ENCODE peak calls at places on chromosomes 12 and 14, in ten cellular contexts. J is left lung; W is LoVo; D is AG04450; A is neuronal stem cell; G is activated naive CD4-positive, alpha-beta T cell treated with anti-CD3 and anti-CD28 coated beads, Interleukin-2, amount 10 ng/mL, durations not matched to agents 7 days and 5 days; C is fibroblast of pulmonary artery; Z is SK-N-MC; H is iPS DF 6.9; P is BE2C. M is an unnamed sample.

GRCh38 chr12:109760031-109760929 is 46.7 kb downstream of the FAM222A start:
- DNase-seq in W (no peak), P (peak; percentile 28), Z (no peak), G (peak; percentile 16), A (no peak), H (no peak), J (peak; percentile 76), D (no peak), C (no peak), M (no peak)

GRCh38 chr14:22614240-22614799 is 16.2 kb downstream of the ABHD4 start:
- DNase-seq in G (no peak), C (peak; percentile 91), W (peak; percentile 95), D (peak; percentile 84), Z (peak; percentile 76), J (no peak), H (no peak), A (no peak), P (no peak), M (no peak)

GRCh38 chr14:91255026-91255695 is 10.7 kb upstream of the GPR68 start:
- DNase-seq in H (no peak), W (no peak), J (no peak), Z (no peak), G (no peak), D (no peak), C (no peak), P (no peak), A (no peak), M (no peak)

GRCh38 chr14:46215801-46216200 is 435.8 kb downstream of the RPL10L start:
- DNase-seq in C (no peak), P (peak; percentile 29), W (no peak), D (no peak), J (no peak), A (no peak), G (no peak), Z (no peak), H (no peak), M (no peak)

GRCh38 chr12:19070341-19070740 is 59.2 kb upstream of the PLEKHA5 start:
- DNase-seq in J (no peak), A (no peak), G (no peak), C (no peak), P (no peak), Z (no peak), D (no peak), H (no peak), W (no peak), M (no peak)

GRCh38 chr14:36664322-36665193 is 2.9 kb downstream of the PAX9 start:
- DNase-seq in A (no peak), G (no peak), C (no peak), Z (no peak), P (no peak), W (no peak), H (no peak), D (no peak), J (no peak), M (no peak)

GRCh38 chr12:65986047-65986446 is 144.5 kb downstream of the LLPH start:
- DNase-seq in P (no peak), W (no peak), A (no peak), H (no peak), Z (no peak), D (no peak), G (no peak), J (no peak), C (peak; percentile 38), M (no peak)

GRCh38 chr12:127809236-127809635 is 457.7 kb upstream of the TMEM132C start:
- DNase-seq in A (no peak), W (peak; percentile 17), Z (peak; percentile 76), C (peak; percentile 54), P (no peak), H (no peak), D (no peak), J (no peak), G (no peak), M (no peak)

GRCh38 chr12:4787965-4788364 is 67.8 kb downstream of the GALNT8 start:
- DNase-seq in Z (no peak), P (no peak), J (no peak), D (no peak), H (no peak), W (no peak), A (no peak), G (no peak), C (no peak), M (no peak)

GRCh38 chr12:53652366-53652765 is 23.5 kb downstream of the ATP5MC2 start:
- DNase-seq in H (no peak), Z (no peak), A (no peak), C (peak; percentile 20), J (no peak), G (no peak), P (no peak), W (no peak), D (no peak), M (no peak)

GRCh38 chr12:57149309-57149900 is 2.0 kb upstream of the LRP1-AS start:
- DNase-seq in P (no peak), A (no peak), W (no peak), D (no peak), C (peak; percentile 95), G (no peak), J (no peak), H (no peak), Z (no peak), M (peak; percentile 86)

GRCh38 chr12:7219599-7220243 is 30.2 kb downstream of the PEX5 start:
- DNase-seq in Z (peak; percentile 50), W (peak; percentile 82), A (peak; percentile 78), P (peak; percentile 76), C (peak; percentile 84), G (peak; percentile 82), D (peak; percentile 33), J (no peak), H (peak; percentile 47), M (peak; percentile 69)

GRCh38 chr12:118603610-118604361 is 227.4 kb downstream of the SUDS3 start:
- DNase-seq in P (no peak), W (no peak), A (no peak), D (no peak), C (no peak), H (no peak), G (no peak), J (no peak), Z (no peak), M (no peak)

GRCh38 chr12:84355561-84355960 is 557.0 kb downstream of the SLC6A15 start:
- DNase-seq in C (no peak), J (no peak), W (no peak), D (no peak), P (no peak), H (no peak), A (no peak), G (no peak), Z (no peak), M (no peak)

GRCh38 chr12:98456583-98457573 is 58.5 kb upstream of the TMPO start:
- DNase-seq in H (peak; percentile 20), A (peak; percentile 39), W (no peak), G (peak; percentile 25), C (peak; percentile 52), Z (no peak), D (no peak), J (peak; percentile 88), P (peak; percentile 59), M (peak; percentile 80)

GRCh38 chr12:50221228-50222008 is 54.2 kb upstream of the CERS5 start:
- DNase-seq in D (peak; percentile 86), A (peak; percentile 21), H (no peak), C (peak; percentile 90), G (no peak), P (peak; percentile 63), J (no peak), Z (peak; percentile 98), W (no peak), M (no peak)

GRCh38 chr12:97283297-97283696 is 179.3 kb upstream of the RMST start:
- DNase-seq in W (no peak), P (peak; percentile 21), Z (no peak), D (no peak), A (no peak), C (no peak), H (no peak), J (no peak), G (peak; percentile 23), M (no peak)

GRCh38 chr12:53105256-53105655 is 2.0 kb downstream of the SOAT2 start:
- DNase-seq in C (no peak), D (no peak), G (no peak), H (no peak), Z (no peak), J (no peak), W (no peak), P (no peak), A (no peak), M (no peak)

GRCh38 chr14:50410921-50411320 is 14.2 kb upstream of the CDKL1 start:
- DNase-seq in A (no peak), D (no peak), C (peak; percentile 71), W (peak; percentile 29), P (no peak), G (no peak), Z (no peak), H (no peak), J (no peak), M (no peak)

GRCh38 chr12:108119126-108119973 is 9.7 kb upstream of the WSCD2 start:
- DNase-seq in J (no peak), Z (no peak), G (no peak), A (no peak), D (no peak), W (peak; percentile 12), H (no peak), C (no peak), P (no peak), M (no peak)

GRCh38 chr14:50823051-50823762 is 7.8 kb downstream of the NIN start:
- DNase-seq in J (no peak), G (no peak), H (no peak), C (no peak), W (no peak), A (no peak), D (no peak), Z (no peak), P (no peak), M (no peak)

GRCh38 chr14:91303091-91303923 is 58.8 kb upstream of the GPR68 start:
- DNase-seq in D (no peak), H (peak; percentile 90), W (no peak), J (no peak), Z (no peak), G (peak; percentile 74), A (peak; percentile 93), P (peak; percentile 94), C (peak; percentile 41), M (no peak)

GRCh38 chr12:96248532-96248931 is 54.4 kb downstream of the ELK3 start:
- DNase-seq in Z (no peak), W (no peak), P (peak; percentile 69), D (no peak), G (no peak), H (no peak), C (no peak), J (no peak), A (no peak), M (no peak)

GRCh38 chr14:33897878-33898535 is 52.9 kb downstream of the EGLN3 start:
- DNase-seq in J (no peak), D (no peak), H (no peak), C (no peak), A (no peak), P (no peak), Z (no peak), W (no peak), G (no peak), M (no peak)

GRCh38 chr12:7019043-7019569 is 830 bp upstream of the LPCAT3 start:
- DNase-seq in Z (no peak), J (no peak), P (no peak), G (no peak), A (no peak), D (no peak), H (no peak), C (no peak), W (peak; percentile 13), M (no peak)

GRCh38 chr12:129190827-129191226 is 337.5 kb downstream of the GLT1D1 start:
- DNase-seq in C (no peak), G (no peak), Z (no peak), J (no peak), D (no peak), H (no peak), P (no peak), W (no peak), A (no peak), M (no peak)

GRCh38 chr12:68899251-68899771 is 33.7 kb downstream of the CPM start:
- DNase-seq in D (no peak), P (no peak), C (peak; percentile 74), W (peak; percentile 61), H (no peak), J (no peak), A (no peak), G (no peak), Z (no peak), M (no peak)

GRCh38 chr12:98402081-98402480 is 113.3 kb upstream of the TMPO start:
- DNase-seq in P (no peak), D (no peak), A (no peak), C (no peak), J (no peak), H (no peak), W (peak; percentile 71), G (no peak), Z (no peak), M (no peak)

M was measured in Right ventricle myocardium inferior.